ENCODE peak calls at places on chromosomes 3 and 15, in four cellular contexts. One of them, this sample, is unnamed.

GRCh38 chr3:193730976-193731375 is 138.0 kb downstream of the OPA1 start:
- DNase-seq in stimulated activated CD4-positive, alpha-beta T cell treated with anti-CD3 and anti-CD28 coated beads, Interleukin-2, amount 100 ng/mL, for 4 hours: no peak
- DNase-seq in DMS 273 treated with DMSO at 0.1 percent for 48 hours: no peak
- DNase-seq in GOT3: no peak
- DNase-seq in this sample: no peak

GRCh38 chr3:105904683-105905320 is 36.0 kb upstream of the CBLB start:
- DNase-seq in GOT3: no peak
- DNase-seq in stimulated activated CD4-positive, alpha-beta T cell treated with anti-CD3 and anti-CD28 coated beads, Interleukin-2, amount 100 ng/mL, for 4 hours: no peak
- DNase-seq in DMS 273 treated with DMSO at 0.1 percent for 48 hours: peak
- DNase-seq in this sample: peak

GRCh38 chr3:122258757-122259371 is 66.2 kb upstream of the CSTA start:
- DNase-seq in GOT3: peak
- DNase-seq in DMS 273 treated with DMSO at 0.1 percent for 48 hours: peak
- DNase-seq in stimulated activated CD4-positive, alpha-beta T cell treated with anti-CD3 and anti-CD28 coated beads, Interleukin-2, amount 100 ng/mL, for 4 hours: peak
- DNase-seq in this sample: peak

GRCh38 chr3:46461971-46462910 is 2.5 kb downstream of the LTF start:
- DNase-seq in DMS 273 treated with DMSO at 0.1 percent for 48 hours: no peak
- DNase-seq in stimulated activated CD4-positive, alpha-beta T cell treated with anti-CD3 and anti-CD28 coated beads, Interleukin-2, amount 100 ng/mL, for 4 hours: no peak
- DNase-seq in GOT3: no peak
- DNase-seq in this sample: peak

GRCh38 chr3:158495503-158495902 is 75.5 kb upstream of the MLF1 start:
- DNase-seq in stimulated activated CD4-positive, alpha-beta T cell treated with anti-CD3 and anti-CD28 coated beads, Interleukin-2, amount 100 ng/mL, for 4 hours: no peak
- DNase-seq in DMS 273 treated with DMSO at 0.1 percent for 48 hours: no peak
- DNase-seq in GOT3: no peak
- DNase-seq in this sample: peak

GRCh38 chr3:61541694-61542093 is 19.7 kb upstream of the PTPRG start:
- DNase-seq in DMS 273 treated with DMSO at 0.1 percent for 48 hours: no peak
- DNase-seq in GOT3: no peak
- DNase-seq in stimulated activated CD4-positive, alpha-beta T cell treated with anti-CD3 and anti-CD28 coated beads, Interleukin-2, amount 100 ng/mL, for 4 hours: no peak
- DNase-seq in this sample: peak

GRCh38 chr3:184441202-184441900 is 61.5 kb downstream of the CHRD start:
- DNase-seq in stimulated activated CD4-positive, alpha-beta T cell treated with anti-CD3 and anti-CD28 coated beads, Interleukin-2, amount 100 ng/mL, for 4 hours: no peak
- DNase-seq in DMS 273 treated with DMSO at 0.1 percent for 48 hours: no peak
- DNase-seq in GOT3: no peak
- DNase-seq in this sample: no peak

GRCh38 chr15:31223478-31224350 is 102.9 kb upstream of the KLF13 start:
- DNase-seq in GOT3: no peak
- DNase-seq in stimulated activated CD4-positive, alpha-beta T cell treated with anti-CD3 and anti-CD28 coated beads, Interleukin-2, amount 100 ng/mL, for 4 hours: no peak
- DNase-seq in DMS 273 treated with DMSO at 0.1 percent for 48 hours: no peak
- DNase-seq in this sample: no peak

GRCh38 chr3:182738583-182739514 is 54.5 kb upstream of the ATP11B start:
- DNase-seq in stimulated activated CD4-positive, alpha-beta T cell treated with anti-CD3 and anti-CD28 coated beads, Interleukin-2, amount 100 ng/mL, for 4 hours: no peak
- DNase-seq in GOT3: no peak
- DNase-seq in DMS 273 treated with DMSO at 0.1 percent for 48 hours: peak
- DNase-seq in this sample: peak

GRCh38 chr15:23645379-23646164 is 2.1 kb downstream of the MAGEL2 start:
- DNase-seq in DMS 273 treated with DMSO at 0.1 percent for 48 hours: no peak
- DNase-seq in GOT3: no peak
- DNase-seq in stimulated activated CD4-positive, alpha-beta T cell treated with anti-CD3 and anti-CD28 coated beads, Interleukin-2, amount 100 ng/mL, for 4 hours: no peak
- DNase-seq in this sample: no peak

GRCh38 chr15:88029696-88030095 is 226.8 kb downstream of the NTRK3 start:
- DNase-seq in GOT3: no peak
- DNase-seq in stimulated activated CD4-positive, alpha-beta T cell treated with anti-CD3 and anti-CD28 coated beads, Interleukin-2, amount 100 ng/mL, for 4 hours: no peak
- DNase-seq in DMS 273 treated with DMSO at 0.1 percent for 48 hours: no peak
- DNase-seq in this sample: no peak

GRCh38 chr3:60431599-60431958 is 819.7 kb downstream of the FHIT start:
- DNase-seq in DMS 273 treated with DMSO at 0.1 percent for 48 hours: no peak
- DNase-seq in stimulated activated CD4-positive, alpha-beta T cell treated with anti-CD3 and anti-CD28 coated beads, Interleukin-2, amount 100 ng/mL, for 4 hours: no peak
- DNase-seq in GOT3: no peak
- DNase-seq in this sample: no peak

GRCh38 chr3:45666729-45667440 is 22.3 kb upstream of the SACM1L start:
- DNase-seq in DMS 273 treated with DMSO at 0.1 percent for 48 hours: no peak
- DNase-seq in GOT3: no peak
- DNase-seq in stimulated activated CD4-positive, alpha-beta T cell treated with anti-CD3 and anti-CD28 coated beads, Interleukin-2, amount 100 ng/mL, for 4 hours: no peak
- DNase-seq in this sample: no peak

GRCh38 chr3:158532099-158532734 is 38.8 kb upstream of the MLF1 start:
- DNase-seq in DMS 273 treated with DMSO at 0.1 percent for 48 hours: no peak
- DNase-seq in GOT3: no peak
- DNase-seq in stimulated activated CD4-positive, alpha-beta T cell treated with anti-CD3 and anti-CD28 coated beads, Interleukin-2, amount 100 ng/mL, for 4 hours: no peak
- DNase-seq in this sample: peak

GRCh38 chr3:171821778-171822358 is 11.6 kb upstream of the PLD1 start:
- DNase-seq in stimulated activated CD4-positive, alpha-beta T cell treated with anti-CD3 and anti-CD28 coated beads, Interleukin-2, amount 100 ng/mL, for 4 hours: no peak
- DNase-seq in GOT3: no peak
- DNase-seq in DMS 273 treated with DMSO at 0.1 percent for 48 hours: no peak
- DNase-seq in this sample: no peak

GRCh38 chr15:57550640-57551039 is 41.1 kb upstream of the MYZAP start:
- DNase-seq in DMS 273 treated with DMSO at 0.1 percent for 48 hours: no peak
- DNase-seq in GOT3: no peak
- DNase-seq in stimulated activated CD4-positive, alpha-beta T cell treated with anti-CD3 and anti-CD28 coated beads, Interleukin-2, amount 100 ng/mL, for 4 hours: no peak
- DNase-seq in this sample: peak

GRCh38 chr3:122615303-122615702 is 37.9 kb downstream of the PARP15 start:
- DNase-seq in stimulated activated CD4-positive, alpha-beta T cell treated with anti-CD3 and anti-CD28 coated beads, Interleukin-2, amount 100 ng/mL, for 4 hours: no peak
- DNase-seq in DMS 273 treated with DMSO at 0.1 percent for 48 hours: no peak
- DNase-seq in GOT3: no peak
- DNase-seq in this sample: no peak

GRCh38 chr15:41838400-41838897 is at the start of gene PLA2G4B:
- DNase-seq in stimulated activated CD4-positive, alpha-beta T cell treated with anti-CD3 and anti-CD28 coated beads, Interleukin-2, amount 100 ng/mL, for 4 hours: no peak
- DNase-seq in DMS 273 treated with DMSO at 0.1 percent for 48 hours: no peak
- DNase-seq in GOT3: no peak
- DNase-seq in this sample: peak

GRCh38 chr15:77144492-77145070 is 73.7 kb upstream of the TSPAN3 start:
- DNase-seq in DMS 273 treated with DMSO at 0.1 percent for 48 hours: no peak
- DNase-seq in stimulated activated CD4-positive, alpha-beta T cell treated with anti-CD3 and anti-CD28 coated beads, Interleukin-2, amount 100 ng/mL, for 4 hours: no peak
- DNase-seq in GOT3: peak
- DNase-seq in this sample: peak

GRCh38 chr3:113698891-113699465 is 2.5 kb upstream of the USF3 start:
- DNase-seq in DMS 273 treated with DMSO at 0.1 percent for 48 hours: no peak
- DNase-seq in stimulated activated CD4-positive, alpha-beta T cell treated with anti-CD3 and anti-CD28 coated beads, Interleukin-2, amount 100 ng/mL, for 4 hours: no peak
- DNase-seq in GOT3: no peak
- DNase-seq in this sample: no peak

GRCh38 chr15:68022061-68022460 is 32.1 kb upstream of the PIAS1 start:
- DNase-seq in DMS 273 treated with DMSO at 0.1 percent for 48 hours: no peak
- DNase-seq in stimulated activated CD4-positive, alpha-beta T cell treated with anti-CD3 and anti-CD28 coated beads, Interleukin-2, amount 100 ng/mL, for 4 hours: no peak
- DNase-seq in GOT3: no peak
- DNase-seq in this sample: no peak

GRCh38 chr3:124395584-124396340 is 334.5 kb upstream of the UMPS start:
- DNase-seq in stimulated activated CD4-positive, alpha-beta T cell treated with anti-CD3 and anti-CD28 coated beads, Interleukin-2, amount 100 ng/mL, for 4 hours: no peak
- DNase-seq in DMS 273 treated with DMSO at 0.1 percent for 48 hours: peak
- DNase-seq in GOT3: no peak
- DNase-seq in this sample: no peak

GRCh38 chr3:120092444-120092843 is 1.8 kb downstream of the GSK3B start:
- DNase-seq in DMS 273 treated with DMSO at 0.1 percent for 48 hours: no peak
- DNase-seq in GOT3: no peak
- DNase-seq in stimulated activated CD4-positive, alpha-beta T cell treated with anti-CD3 and anti-CD28 coated beads, Interleukin-2, amount 100 ng/mL, for 4 hours: no peak
- DNase-seq in this sample: no peak

GRCh38 chr15:53367740-53368139 is 391.7 kb downstream of the WDR72 start:
- DNase-seq in DMS 273 treated with DMSO at 0.1 percent for 48 hours: no peak
- DNase-seq in stimulated activated CD4-positive, alpha-beta T cell treated with anti-CD3 and anti-CD28 coated beads, Interleukin-2, amount 100 ng/mL, for 4 hours: no peak
- DNase-seq in GOT3: no peak
- DNase-seq in this sample: no peak

GRCh38 chr3:134338201-134338512 is 36.1 kb downstream of the AMOTL2 start:
- DNase-seq in DMS 273 treated with DMSO at 0.1 percent for 48 hours: no peak
- DNase-seq in stimulated activated CD4-positive, alpha-beta T cell treated with anti-CD3 and anti-CD28 coated beads, Interleukin-2, amount 100 ng/mL, for 4 hours: no peak
- DNase-seq in GOT3: no peak
- DNase-seq in this sample: no peak

GRCh38 chr3:49804141-49805041 is 1.3 kb downstream of the INKA1 start:
- DNase-seq in stimulated activated CD4-positive, alpha-beta T cell treated with anti-CD3 and anti-CD28 coated beads, Interleukin-2, amount 100 ng/mL, for 4 hours: no peak
- DNase-seq in DMS 273 treated with DMSO at 0.1 percent for 48 hours: no peak
- DNase-seq in GOT3: no peak
- DNase-seq in this sample: no peak

GRCh38 chr3:129224984-129225393 is 24.4 kb upstream of the COPG1 start:
- DNase-seq in DMS 273 treated with DMSO at 0.1 percent for 48 hours: peak
- DNase-seq in stimulated activated CD4-positive, alpha-beta T cell treated with anti-CD3 and anti-CD28 coated beads, Interleukin-2, amount 100 ng/mL, for 4 hours: no peak
- DNase-seq in GOT3: peak
- DNase-seq in this sample: peak

GRCh38 chr3:10376353-10376752 is 55.4 kb upstream of the SEC13 start:
- DNase-seq in GOT3: no peak
- DNase-seq in stimulated activated CD4-positive, alpha-beta T cell treated with anti-CD3 and anti-CD28 coated beads, Interleukin-2, amount 100 ng/mL, for 4 hours: no peak
- DNase-seq in DMS 273 treated with DMSO at 0.1 percent for 48 hours: no peak
- DNase-seq in this sample: no peak

GRCh38 chr3:171142985-171143384 is 116.5 kb upstream of the SLC2A2 start:
- DNase-seq in DMS 273 treated with DMSO at 0.1 percent for 48 hours: peak
- DNase-seq in stimulated activated CD4-positive, alpha-beta T cell treated with anti-CD3 and anti-CD28 coated beads, Interleukin-2, amount 100 ng/mL, for 4 hours: no peak
- DNase-seq in GOT3: no peak
- DNase-seq in this sample: peak

GRCh38 chr3:125161607-125162219 is 50.8 kb downstream of the SLC12A8 start:
- DNase-seq in GOT3: no peak
- DNase-seq in DMS 273 treated with DMSO at 0.1 percent for 48 hours: no peak
- DNase-seq in stimulated activated CD4-positive, alpha-beta T cell treated with anti-CD3 and anti-CD28 coated beads, Interleukin-2, amount 100 ng/mL, for 4 hours: no peak
- DNase-seq in this sample: no peak

GRCh38 chr3:44862221-44862637 is 517 bp downstream of the TMEM42 start:
- DNase-seq in GOT3: no peak
- DNase-seq in DMS 273 treated with DMSO at 0.1 percent for 48 hours: no peak
- DNase-seq in stimulated activated CD4-positive, alpha-beta T cell treated with anti-CD3 and anti-CD28 coated beads, Interleukin-2, amount 100 ng/mL, for 4 hours: no peak
- DNase-seq in this sample: peak

GRCh38 chr3:16174389-16174788 is at the start of gene GALNT15:
- DNase-seq in stimulated activated CD4-positive, alpha-beta T cell treated with anti-CD3 and anti-CD28 coated beads, Interleukin-2, amount 100 ng/mL, for 4 hours: no peak
- DNase-seq in GOT3: peak
- DNase-seq in DMS 273 treated with DMSO at 0.1 percent for 48 hours: no peak
- DNase-seq in this sample: peak